ENCODE peak calls at places on chromosomes 13 and 19, in seven cellular contexts. J is K562, L is astrocyte, F is PC-9, D is HepG2, T is endothelial cell of umbilical vein, R is H1. M is an unnamed sample.

GRCh38 chr19:5953034-5953589 is 24.8 kb downstream of the RANBP3 start:
- DNase-seq in T (peak; percentile 31), D (no peak), L (peak; percentile 34), J (no peak), F (no peak), R (no peak), M (peak; percentile 45)

GRCh38 chr19:18660939-18661338 is 22.5 kb upstream of the CRTC1 start:
- DNase-seq in R (no peak), J (no peak), L (no peak), D (no peak), F (peak; percentile 34), T (no peak), M (no peak)

GRCh38 chr13:112140366-112140765 is 73.4 kb downstream of the SOX1 start:
- DNase-seq in R (no peak), L (no peak), J (no peak), D (no peak), T (no peak), F (peak; percentile 21), M (no peak)

GRCh38 chr19:44905437-44906160 is at the start of gene APOE:
- DNase-seq in J (peak; percentile 63), L (no peak), F (peak; percentile 32), T (no peak), R (peak; percentile 86), D (peak; percentile 81), M (no peak)

GRCh38 chr19:31519216-31519615 is 170.0 kb upstream of the TSHZ3 start:
- DNase-seq in D (no peak), J (no peak), L (no peak), R (peak; percentile 11), F (no peak), T (no peak), M (peak; percentile 3)

GRCh38 chr19:49473868-49474544 is at the start of gene FLT3LG:
- DNase-seq in J (peak; percentile 87), T (peak; percentile 68), L (no peak), R (peak; percentile 90), F (peak; percentile 60), D (peak; percentile 46), M (peak; percentile 53)

GRCh38 chr13:91058066-91058465 is 289.4 kb upstream of the MIR17HG start:
- DNase-seq in L (peak; percentile 9), R (no peak), D (no peak), J (no peak), F (no peak), T (no peak), M (peak; percentile 36)

GRCh38 chr13:113562085-113562749 is 22.3 kb upstream of the TFDP1 start:
- DNase-seq in R (peak; percentile 90), D (peak; percentile 65), T (peak; percentile 73), L (peak; percentile 61), F (peak; percentile 60), J (peak; percentile 67), M (peak; percentile 73)

GRCh38 chr13:111662451-111662850 is 342.0 kb downstream of the TEX29 start:
- DNase-seq in R (no peak), J (no peak), D (no peak), L (no peak), T (no peak), F (no peak), M (no peak)

GRCh38 chr13:28522871-28523270 is 27.9 kb upstream of the FLT1 start:
- DNase-seq in F (no peak), J (no peak), L (no peak), T (no peak), D (no peak), R (no peak), M (no peak)

GRCh38 chr19:7509625-7510024 is 6.3 kb upstream of the ZNF358 start:
- DNase-seq in R (peak; percentile 67), L (no peak), T (no peak), J (peak; percentile 76), D (no peak), F (no peak), M (no peak)

GRCh38 chr19:43809762-43810696 is 7.8 kb upstream of the LYPD5 start:
- DNase-seq in D (peak; percentile 29), R (no peak), F (peak; percentile 66), T (peak; percentile 58), J (peak; percentile 71), L (peak; percentile 48), M (peak; percentile 80)

GRCh38 chr13:32989331-32989730 is 26.9 kb upstream of the KL start:
- DNase-seq in T (no peak), L (no peak), F (no peak), D (no peak), J (no peak), R (no peak), M (no peak)

GRCh38 chr19:8334458-8335342 is 8.4 kb downstream of the KANK3 start:
- DNase-seq in L (peak; percentile 58), J (peak; percentile 54), R (peak; percentile 83), D (peak; percentile 27), F (peak; percentile 66), T (peak; percentile 60), M (peak; percentile 77)

GRCh38 chr13:25372275-25373081 is 704 bp downstream of the ATP8A2 start:
- DNase-seq in L (no peak), R (peak; percentile 69), T (no peak), J (no peak), F (no peak), D (no peak), M (no peak)
- TF ChIP-seq EZH2 in L (peak; percentile 85), R (peak; percentile 63), T (peak; percentile 96), J (no peak), F (no peak), D (no peak), M (peak; percentile 66)

GRCh38 chr19:3798137-3798536 is 12.0 kb upstream of the MATK start:
- DNase-seq in J (no peak), R (no peak), F (no peak), T (no peak), D (no peak), L (no peak), M (no peak)

GRCh38 chr19:3803114-3803888 is 17.1 kb upstream of the MATK start:
- DNase-seq in R (no peak), F (no peak), T (no peak), J (no peak), D (no peak), L (no peak), M (no peak)

GRCh38 chr19:3803986-3804385 is 17.8 kb upstream of the MATK start:
- DNase-seq in L (no peak), D (no peak), J (no peak), T (no peak), F (no peak), R (no peak), M (no peak)

GRCh38 chr19:3804429-3804828 is 18.2 kb upstream of the MATK start:
- DNase-seq in R (no peak), T (no peak), L (no peak), F (no peak), D (no peak), J (no peak), M (no peak)

DNA sequence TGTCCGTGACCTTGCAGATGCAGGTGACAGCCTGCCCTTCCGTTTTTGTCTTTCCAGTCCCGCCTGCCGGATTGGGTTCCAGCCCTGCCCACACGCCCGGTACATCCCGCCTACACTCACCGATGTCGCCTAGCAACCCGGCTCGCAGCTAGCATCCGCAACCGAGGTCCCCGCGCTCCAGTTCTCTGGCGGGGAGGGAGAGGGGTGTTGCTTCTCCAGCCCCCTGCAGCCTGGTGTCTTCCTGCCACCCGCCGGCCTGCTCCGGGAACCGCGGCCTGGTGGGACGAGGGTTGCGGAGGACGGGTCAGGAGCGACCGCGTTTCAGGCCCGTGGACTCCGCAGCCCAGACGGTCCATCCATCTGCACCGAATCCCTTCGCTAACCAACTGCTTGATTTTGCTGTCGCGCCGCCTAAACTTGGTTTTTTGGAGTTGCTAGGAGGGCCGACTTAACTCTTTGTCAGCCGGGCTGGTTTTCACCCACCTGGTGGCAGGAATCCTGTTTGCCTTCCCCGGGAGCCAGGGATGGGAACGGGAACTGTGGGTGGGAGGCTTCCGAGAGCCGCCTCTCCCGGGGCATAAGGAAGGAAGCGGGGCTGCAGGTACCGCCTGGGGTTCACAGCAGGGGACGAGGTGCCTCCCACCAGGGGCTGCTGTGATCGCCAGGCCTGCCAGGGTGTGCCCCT is 15.4 kb upstream of the MATK start:
- DNase-seq in R (peak; percentile 81), F (no peak), J (peak; percentile 38), L (peak; percentile 5), D (no peak), T (no peak), M (no peak)
- H3K4me2 ChIP-seq in R (peak overlapping the region; percentile 81), F (no peak overlapping the region), J (no peak overlapping the region), L (peak overlapping the region; percentile 76), D (no peak overlapping the region), T (no peak overlapping the region), M (no peak overlapping the region)

GRCh38 chr13:94710081-94710809 is 2.1 kb downstream of the SOX21 start:
- DNase-seq in T (peak; percentile 20), J (no peak), L (no peak), F (no peak), D (no peak), R (no peak), M (no peak)

GRCh38 chr13:94711561-94712286 is 621 bp downstream of the SOX21 start:
- DNase-seq in F (no peak), R (no peak), T (peak; percentile 45), J (peak; percentile 27), L (peak; percentile 29), D (no peak), M (peak; percentile 37)

GRCh38 chr13:94708971-94709614 is 3.3 kb downstream of the SOX21 start:
- DNase-seq in D (no peak), J (no peak), L (no peak), R (no peak), F (no peak), T (no peak), M (no peak)

GRCh38 chr13:94712287-94712811 is at the start of gene SOX21:
- DNase-seq in F (no peak), D (no peak), L (no peak), R (peak; percentile 80), T (peak; percentile 23), J (no peak), M (no peak)

DNA sequence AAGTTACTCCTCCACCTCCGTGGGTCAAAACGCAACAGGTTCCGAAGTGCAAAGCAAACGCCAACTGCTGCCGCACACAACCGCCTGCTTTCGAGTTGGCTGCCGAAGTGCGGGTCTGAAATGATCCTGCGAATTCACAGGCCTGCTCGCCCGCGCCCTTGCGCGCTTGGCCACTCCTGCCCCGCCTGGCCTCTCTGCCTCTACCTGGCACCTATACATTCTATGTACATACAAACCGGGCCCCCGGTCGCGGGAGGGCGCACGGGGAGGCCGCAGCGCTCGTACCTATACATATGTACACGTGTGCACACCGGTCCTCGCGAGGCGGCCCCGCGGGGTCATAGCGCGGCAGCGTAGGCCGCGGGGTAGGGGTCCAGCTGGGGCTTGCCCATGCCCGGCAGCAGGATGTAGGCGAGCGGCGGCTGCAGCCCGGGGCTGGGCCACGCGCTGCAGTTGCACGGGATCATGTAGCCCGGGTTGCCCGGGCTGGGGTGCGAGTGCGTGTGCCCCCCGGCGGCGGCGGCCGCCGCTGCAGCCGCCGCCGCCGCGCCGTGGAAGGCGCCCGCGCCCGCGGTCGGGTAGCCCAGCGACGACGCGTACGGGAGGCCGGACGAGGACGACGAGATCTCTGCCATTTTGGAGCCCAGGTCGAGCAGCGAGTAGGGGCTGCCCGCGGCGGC is 1.3 kb downstream of the SOX21 start:
- DNase-seq in F (no peak), T (no peak), J (peak; percentile 21), D (no peak), L (no peak), R (peak; percentile 78), M (no peak)
- TF ChIP-seq EZH2 in F (no peak), T (peak; percentile 90), J (no peak), D (no peak), L (peak; percentile 86), R (peak; percentile 37), M (peak; percentile 98)

GRCh38 chr13:76505437-76505836 is 380.8 kb downstream of the KCTD12 start:
- DNase-seq in T (no peak), J (no peak), D (no peak), R (no peak), L (no peak), F (no peak), M (no peak)

GRCh38 chr13:76500894-76501293 is 385.3 kb downstream of the KCTD12 start:
- DNase-seq in D (no peak), R (no peak), L (no peak), F (no peak), J (no peak), T (no peak), M (no peak)

GRCh38 chr13:76503756-76504155 is 382.4 kb downstream of the KCTD12 start:
- DNase-seq in D (no peak), R (no peak), F (no peak), T (no peak), J (no peak), L (no peak), M (no peak)
- H3K4me2 ChIP-seq in D (no peak overlapping the region), R (no peak overlapping the region), F (no peak overlapping the region), T (no peak overlapping the region), J (no peak overlapping the region), L (no peak overlapping the region), M (no peak overlapping the region)